ENCODE peak calls at places on chromosomes 5 and 9, in nine cellular contexts. One of them, this sample, is unnamed.

GRCh38 chr9:4662989-4663792 is 1.1 kb downstream of the PLPP6 start:
- DNase-seq in GM06990: no peak
- DNase-seq in AG09309: no peak
- DNase-seq in suprapubic skin: no peak
- DNase-seq in DND-41: no peak
- DNase-seq in fibroblast of the aortic adventitia: no peak
- DNase-seq in testis: no peak
- DNase-seq in kidney epithelial cell: no peak
- DNase-seq in stomach: no peak
- DNase-seq in this sample: no peak

GRCh38 chr9:136546697-136547481 is 1.0 kb upstream of the NOTCH1 start:
- DNase-seq in GM06990: peak; percentile 70
- DNase-seq in AG09309: no peak
- DNase-seq in suprapubic skin: peak; percentile 85
- DNase-seq in DND-41: peak; percentile 78
- DNase-seq in fibroblast of the aortic adventitia: peak; percentile 41
- DNase-seq in testis: peak; percentile 53
- DNase-seq in kidney epithelial cell: no peak
- DNase-seq in stomach: peak; percentile 83
- DNase-seq in this sample: peak; percentile 89

GRCh38 chr5:153429734-153430133 is 60.7 kb upstream of the GRIA1 start:
- DNase-seq in GM06990: peak; percentile 2
- DNase-seq in AG09309: no peak
- DNase-seq in suprapubic skin: no peak
- DNase-seq in DND-41: no peak
- DNase-seq in fibroblast of the aortic adventitia: no peak
- DNase-seq in testis: no peak
- DNase-seq in kidney epithelial cell: no peak
- DNase-seq in stomach: no peak
- DNase-seq in this sample: no peak

GRCh38 chr9:137626448-137626847 is 7.6 kb downstream of the EHMT1 start:
- DNase-seq in GM06990: no peak
- DNase-seq in AG09309: no peak
- DNase-seq in suprapubic skin: no peak
- DNase-seq in DND-41: no peak
- DNase-seq in fibroblast of the aortic adventitia: no peak
- DNase-seq in testis: no peak
- DNase-seq in kidney epithelial cell: no peak
- DNase-seq in stomach: no peak
- DNase-seq in this sample: no peak

GRCh38 chr9:124347206-124347967 is 67.9 kb downstream of the PSMB7 start:
- DNase-seq in GM06990: no peak
- DNase-seq in AG09309: no peak
- DNase-seq in suprapubic skin: no peak
- DNase-seq in DND-41: no peak
- DNase-seq in fibroblast of the aortic adventitia: no peak
- DNase-seq in testis: no peak
- DNase-seq in kidney epithelial cell: no peak
- DNase-seq in stomach: no peak
- DNase-seq in this sample: no peak

GRCh38 chr5:8316608-8317007 is 447.7 kb downstream of the MTRR start:
- DNase-seq in GM06990: no peak
- DNase-seq in AG09309: no peak
- DNase-seq in suprapubic skin: no peak
- DNase-seq in DND-41: no peak
- DNase-seq in fibroblast of the aortic adventitia: no peak
- DNase-seq in testis: no peak
- DNase-seq in kidney epithelial cell: no peak
- DNase-seq in stomach: no peak
- DNase-seq in this sample: no peak

GRCh38 chr5:172451771-172452197 is 2.5 kb downstream of the SH3PXD2B start:
- DNase-seq in GM06990: no peak
- DNase-seq in AG09309: peak; percentile 46
- DNase-seq in suprapubic skin: peak; percentile 88
- DNase-seq in DND-41: no peak
- DNase-seq in fibroblast of the aortic adventitia: peak; percentile 81
- DNase-seq in testis: no peak
- DNase-seq in kidney epithelial cell: peak; percentile 80
- DNase-seq in stomach: peak; percentile 21
- DNase-seq in this sample: no peak

GRCh38 chr5:64207978-64208377 is 42.3 kb downstream of the RNF180 start:
- DNase-seq in GM06990: no peak
- DNase-seq in AG09309: no peak
- DNase-seq in suprapubic skin: no peak
- DNase-seq in DND-41: no peak
- DNase-seq in fibroblast of the aortic adventitia: peak; percentile 52
- DNase-seq in testis: no peak
- DNase-seq in kidney epithelial cell: no peak
- DNase-seq in stomach: no peak
- DNase-seq in this sample: no peak

GRCh38 chr5:23014251-23014650 is 161.1 kb upstream of the CDH12 start:
- DNase-seq in GM06990: no peak
- DNase-seq in AG09309: no peak
- DNase-seq in suprapubic skin: no peak
- DNase-seq in DND-41: no peak
- DNase-seq in fibroblast of the aortic adventitia: no peak
- DNase-seq in testis: no peak
- DNase-seq in kidney epithelial cell: no peak
- DNase-seq in stomach: no peak
- DNase-seq in this sample: no peak

GRCh38 chr9:94101169-94101853 is 17.0 kb downstream of the PTPDC1 start:
- DNase-seq in GM06990: no peak
- DNase-seq in AG09309: no peak
- DNase-seq in suprapubic skin: no peak
- DNase-seq in DND-41: peak; percentile 11
- DNase-seq in fibroblast of the aortic adventitia: no peak
- DNase-seq in testis: no peak
- DNase-seq in kidney epithelial cell: no peak
- DNase-seq in stomach: no peak
- DNase-seq in this sample: no peak

GRCh38 chr5:150156033-150156381 is 362 bp upstream of the PDGFRB start:
- DNase-seq in GM06990: no peak
- DNase-seq in AG09309: no peak
- DNase-seq in suprapubic skin: no peak
- DNase-seq in DND-41: no peak
- DNase-seq in fibroblast of the aortic adventitia: no peak
- DNase-seq in testis: no peak
- DNase-seq in kidney epithelial cell: no peak
- DNase-seq in stomach: no peak
- DNase-seq in this sample: no peak

GRCh38 chr5:150153483-150153882 is 2.2 kb downstream of the PDGFRB start:
- DNase-seq in GM06990: no peak
- DNase-seq in AG09309: no peak
- DNase-seq in suprapubic skin: no peak
- DNase-seq in DND-41: no peak
- DNase-seq in fibroblast of the aortic adventitia: no peak
- DNase-seq in testis: no peak
- DNase-seq in kidney epithelial cell: no peak
- DNase-seq in stomach: no peak
- DNase-seq in this sample: no peak

GRCh38 chr5:150153957-150154617 is 1.6 kb downstream of the PDGFRB start:
- DNase-seq in GM06990: no peak
- DNase-seq in AG09309: no peak
- DNase-seq in suprapubic skin: no peak
- DNase-seq in DND-41: peak; percentile 38
- DNase-seq in fibroblast of the aortic adventitia: peak; percentile 78
- DNase-seq in testis: peak; percentile 46
- DNase-seq in kidney epithelial cell: no peak
- DNase-seq in stomach: no peak
- DNase-seq in this sample: no peak

GRCh38 chr5:150155258-150156032 is at the start of gene PDGFRB:
- DNase-seq in GM06990: peak; percentile 32
- DNase-seq in AG09309: no peak
- DNase-seq in suprapubic skin: peak; percentile 95
- DNase-seq in DND-41: peak; percentile 81
- DNase-seq in fibroblast of the aortic adventitia: peak; percentile 97
- DNase-seq in testis: peak; percentile 87
- DNase-seq in kidney epithelial cell: no peak
- DNase-seq in stomach: peak; percentile 55
- DNase-seq in this sample: peak; percentile 93

GRCh38 chr5:150154618-150155134 is 969 bp downstream of the PDGFRB start:
- DNase-seq in GM06990: no peak
- DNase-seq in AG09309: no peak
- DNase-seq in suprapubic skin: no peak
- DNase-seq in DND-41: no peak
- DNase-seq in fibroblast of the aortic adventitia: no peak
- DNase-seq in testis: no peak
- DNase-seq in kidney epithelial cell: no peak
- DNase-seq in stomach: no peak
- DNase-seq in this sample: peak; percentile 59
- H3K4me3 ChIP-seq in GM06990: no peak overlapping the region
- H3K4me3 ChIP-seq in AG09309: peak overlapping the region; percentile 89
- H3K4me3 ChIP-seq in suprapubic skin: peak overlapping the region; percentile 48
- H3K4me3 ChIP-seq in DND-41: no peak overlapping the region
- H3K4me3 ChIP-seq in fibroblast of the aortic adventitia: peak overlapping the region; percentile 99
- H3K4me3 ChIP-seq in testis: peak overlapping the region; percentile 49
- H3K4me3 ChIP-seq in kidney epithelial cell: peak overlapping the region; percentile 1
- H3K4me3 ChIP-seq in stomach: peak overlapping the region; percentile 45
- H3K4me3 ChIP-seq in this sample: no peak overlapping the region

GRCh38 chr5:88092938-88093635 is 175.6 kb downstream of the TMEM161B start:
- DNase-seq in GM06990: no peak
- DNase-seq in AG09309: no peak
- DNase-seq in suprapubic skin: no peak
- DNase-seq in DND-41: no peak
- DNase-seq in fibroblast of the aortic adventitia: no peak
- DNase-seq in testis: no peak
- DNase-seq in kidney epithelial cell: no peak
- DNase-seq in stomach: no peak
- DNase-seq in this sample: no peak
- H3K4me3 ChIP-seq in GM06990: no peak overlapping the region
- H3K4me3 ChIP-seq in AG09309: no peak overlapping the region
- H3K4me3 ChIP-seq in suprapubic skin: no peak overlapping the region
- H3K4me3 ChIP-seq in DND-41: no peak overlapping the region
- H3K4me3 ChIP-seq in fibroblast of the aortic adventitia: no peak overlapping the region
- H3K4me3 ChIP-seq in testis: no peak overlapping the region
- H3K4me3 ChIP-seq in kidney epithelial cell: no peak overlapping the region
- H3K4me3 ChIP-seq in stomach: no peak overlapping the region
- H3K4me3 ChIP-seq in this sample: no peak overlapping the region

GRCh38 chr5:103016167-103016566 is 103.8 kb downstream of the GIN1 start:
- DNase-seq in GM06990: no peak
- DNase-seq in AG09309: no peak
- DNase-seq in suprapubic skin: no peak
- DNase-seq in DND-41: no peak
- DNase-seq in fibroblast of the aortic adventitia: no peak
- DNase-seq in testis: no peak
- DNase-seq in kidney epithelial cell: no peak
- DNase-seq in stomach: no peak
- DNase-seq in this sample: no peak
- H3K4me3 ChIP-seq in GM06990: no peak overlapping the region
- H3K4me3 ChIP-seq in AG09309: no peak overlapping the region
- H3K4me3 ChIP-seq in suprapubic skin: no peak overlapping the region
- H3K4me3 ChIP-seq in DND-41: no peak overlapping the region
- H3K4me3 ChIP-seq in fibroblast of the aortic adventitia: no peak overlapping the region
- H3K4me3 ChIP-seq in testis: no peak overlapping the region
- H3K4me3 ChIP-seq in kidney epithelial cell: no peak overlapping the region
- H3K4me3 ChIP-seq in stomach: no peak overlapping the region
- H3K4me3 ChIP-seq in this sample: no peak overlapping the region

DNA sequence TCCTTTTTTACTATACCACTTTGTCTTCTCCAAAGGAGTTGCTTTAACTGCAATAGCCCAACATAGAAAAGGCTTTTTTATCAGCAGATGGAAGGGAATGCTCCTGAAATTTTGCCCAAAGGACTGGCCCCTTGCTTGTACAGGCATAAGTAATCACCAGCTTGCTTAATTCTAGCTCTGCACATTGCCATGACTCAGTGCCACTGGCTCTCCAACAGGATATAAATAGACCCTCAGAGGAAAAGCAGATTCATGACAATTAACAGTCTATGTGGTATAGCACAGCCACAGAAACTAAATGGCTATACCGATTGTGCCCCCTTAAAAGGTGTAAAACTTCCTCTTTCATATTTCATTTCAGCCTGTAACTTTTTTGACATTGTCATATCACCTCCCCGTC is 227.0 kb downstream of the ZNF608 start:
- DNase-seq in GM06990: peak; percentile 29
- DNase-seq in AG09309: peak; percentile 70
- DNase-seq in suprapubic skin: no peak
- DNase-seq in DND-41: no peak
- DNase-seq in fibroblast of the aortic adventitia: peak; percentile 88
- DNase-seq in testis: no peak
- DNase-seq in kidney epithelial cell: peak; percentile 52
- DNase-seq in stomach: no peak
- DNase-seq in this sample: no peak
- H3K4me3 ChIP-seq in GM06990: no peak overlapping the region
- H3K4me3 ChIP-seq in AG09309: no peak overlapping the region
- H3K4me3 ChIP-seq in suprapubic skin: no peak overlapping the region
- H3K4me3 ChIP-seq in DND-41: no peak overlapping the region
- H3K4me3 ChIP-seq in fibroblast of the aortic adventitia: no peak overlapping the region
- H3K4me3 ChIP-seq in testis: no peak overlapping the region
- H3K4me3 ChIP-seq in kidney epithelial cell: no peak overlapping the region
- H3K4me3 ChIP-seq in stomach: no peak overlapping the region
- H3K4me3 ChIP-seq in this sample: no peak overlapping the region

GRCh38 chr9:129939426-129939825 is 103.6 kb downstream of the FNBP1 start:
- DNase-seq in GM06990: no peak
- DNase-seq in AG09309: no peak
- DNase-seq in suprapubic skin: no peak
- DNase-seq in DND-41: no peak
- DNase-seq in fibroblast of the aortic adventitia: no peak
- DNase-seq in testis: no peak
- DNase-seq in kidney epithelial cell: no peak
- DNase-seq in stomach: no peak
- DNase-seq in this sample: no peak

GRCh38 chr9:129944501-129945116 is 98.4 kb downstream of the FNBP1 start:
- DNase-seq in GM06990: no peak
- DNase-seq in AG09309: no peak
- DNase-seq in suprapubic skin: no peak
- DNase-seq in DND-41: no peak
- DNase-seq in fibroblast of the aortic adventitia: no peak
- DNase-seq in testis: no peak
- DNase-seq in kidney epithelial cell: no peak
- DNase-seq in stomach: no peak
- DNase-seq in this sample: no peak

GRCh38 chr9:129946596-129946995 is 96.4 kb downstream of the FNBP1 start:
- DNase-seq in GM06990: no peak
- DNase-seq in AG09309: no peak
- DNase-seq in suprapubic skin: no peak
- DNase-seq in DND-41: no peak
- DNase-seq in fibroblast of the aortic adventitia: no peak
- DNase-seq in testis: no peak
- DNase-seq in kidney epithelial cell: no peak
- DNase-seq in stomach: no peak
- DNase-seq in this sample: no peak

GRCh38 chr9:129949821-129950220 is 93.2 kb downstream of the FNBP1 start:
- DNase-seq in GM06990: no peak
- DNase-seq in AG09309: no peak
- DNase-seq in suprapubic skin: no peak
- DNase-seq in DND-41: no peak
- DNase-seq in fibroblast of the aortic adventitia: no peak
- DNase-seq in testis: peak; percentile 57
- DNase-seq in kidney epithelial cell: no peak
- DNase-seq in stomach: no peak
- DNase-seq in this sample: no peak

GRCh38 chr9:129945314-129945713 is 97.7 kb downstream of the FNBP1 start:
- DNase-seq in GM06990: no peak
- DNase-seq in AG09309: no peak
- DNase-seq in suprapubic skin: no peak
- DNase-seq in DND-41: no peak
- DNase-seq in fibroblast of the aortic adventitia: no peak
- DNase-seq in testis: no peak
- DNase-seq in kidney epithelial cell: no peak
- DNase-seq in stomach: no peak
- DNase-seq in this sample: no peak
- H3K4me3 ChIP-seq in GM06990: no peak overlapping the region
- H3K4me3 ChIP-seq in AG09309: no peak overlapping the region
- H3K4me3 ChIP-seq in suprapubic skin: no peak overlapping the region
- H3K4me3 ChIP-seq in DND-41: no peak overlapping the region
- H3K4me3 ChIP-seq in fibroblast of the aortic adventitia: no peak overlapping the region
- H3K4me3 ChIP-seq in testis: no peak overlapping the region
- H3K4me3 ChIP-seq in kidney epithelial cell: no peak overlapping the region
- H3K4me3 ChIP-seq in stomach: no peak overlapping the region
- H3K4me3 ChIP-seq in this sample: no peak overlapping the region

This sample was measured in H7.